ENCODE peak calls at places on chromosomes 4 and X, in four cellular contexts. F is lung, Y is ascending aorta, L is fibroblast of lung. Z is an unnamed sample. For H3K4me1, the result is how much of the 10 kb centered on the place peaks cover.

GRCh38 chr4:80172203-80172602 is 25.1 kb upstream of the PRDM8 start:
- DNase-seq in F (no peak), Y (no peak), L (no peak), Z (no peak)

GRCh38 chrX:140733766-140734342 is 24.3 kb downstream of the LINC00632 start:
- DNase-seq in F (no peak), Y (no peak), L (peak), Z (no peak)

GRCh38 chrX:21725916-21726315 is 32.0 kb downstream of the SMPX start:
- DNase-seq in F (no peak), Y (no peak), L (no peak), Z (no peak)

GRCh38 chr4:126004936-126005335 is 690.2 kb downstream of the FAT4 start:
- DNase-seq in F (no peak), Y (no peak), L (peak), Z (peak)

GRCh38 chr4:25805255-25805860 is 57.4 kb downstream of the SEL1L3 start:
- DNase-seq in F (no peak), Y (no peak), L (no peak), Z (no peak)

GRCh38 chr4:17932041-17932440 is 89.5 kb downstream of the LCORL start:
- DNase-seq in F (no peak), Y (no peak), L (no peak), Z (no peak)

GRCh38 chr4:70666369-70666768 is at the start of gene JCHAIN:
- DNase-seq in F (no peak), Y (no peak), L (peak), Z (no peak)

GRCh38 chrX:117096528-117096927 is 633.8 kb upstream of the CT83 start:
- DNase-seq in F (no peak), Y (no peak), L (no peak), Z (no peak)

GRCh38 chr4:85151786-85152185 is 185.3 kb upstream of the WDFY3 start:
- DNase-seq in F (no peak), Y (no peak), L (no peak), Z (no peak)

GRCh38 chr4:140049024-140049923 is 104.7 kb downstream of the MAML3 start:
- DNase-seq in F (no peak), Y (peak), L (peak), Z (no peak)

GRCh38 chr4:8862800-8863758 is 8.6 kb downstream of the HMX1 start:
- DNase-seq in F (no peak), Y (no peak), L (no peak), Z (no peak)

GRCh38 chrX:141641138-141641537 is 51.6 kb downstream of the SPANXA2 start:
- DNase-seq in F (no peak), Y (no peak), L (no peak), Z (no peak)

GRCh38 chrX:155179343-155179997 is 36.8 kb upstream of the VBP1 start:
- DNase-seq in F (no peak), Y (no peak), L (no peak), Z (no peak)

GRCh38 chr4:169383724-169384123 is 113.0 kb upstream of the SH3RF1 start:
- DNase-seq in F (no peak), Y (no peak), L (peak), Z (peak)

GRCh38 chr4:133151681-133152329 is 2.7 kb downstream of the PCDH10 start:
- DNase-seq in F (no peak), Y (no peak), L (peak), Z (no peak)

GRCh38 chr4:61277785-61278184 is 77.7 kb downstream of the ADGRL3 start:
- DNase-seq in F (no peak), Y (no peak), L (peak), Z (no peak)

GRCh38 chr4:110449947-110450346 is 26.0 kb upstream of the ENPEP start:
- DNase-seq in F (no peak), Y (no peak), L (no peak), Z (no peak)

GRCh38 chrX:30971761-30972603 is 82.9 kb upstream of the TAB3 start:
- DNase-seq in F (peak), Y (no peak), L (peak), Z (no peak)
- H3K4me3 ChIP-seq in F (no peak), Y (peak), L (peak), Z (no peak)

GRCh38 chrX:106009145-106009544 is 29.4 kb downstream of the SERPINA7 start:
- DNase-seq in F (no peak), Y (no peak), L (no peak), Z (no peak)
- H3K4me1 ChIP-seq in F (under half), Y (under half), L (under half), Z (under half)

GRCh38 chrX:5965406-5965805 is 263.3 kb downstream of the NLGN4X start:
- DNase-seq in F (no peak), Y (no peak), L (no peak), Z (no peak)
- H3K4me3 ChIP-seq in F (no peak), Y (no peak), L (no peak), Z (no peak)

GRCh38 chr4:153480704-153481103 is 14.5 kb downstream of the TMEM131L start:
- DNase-seq in F (no peak), Y (no peak), L (no peak), Z (no peak)
- H3K4me1 ChIP-seq in F (under half), Y (under half), L (under half), Z (under half)

GRCh38 chrX:133413218-133413925 is 1.9 kb downstream of the GPC4 start:
- DNase-seq in F (no peak), Y (no peak), L (no peak), Z (no peak)
- H3K4me3 ChIP-seq in F (peak), Y (peak), L (peak), Z (peak)

DNA sequence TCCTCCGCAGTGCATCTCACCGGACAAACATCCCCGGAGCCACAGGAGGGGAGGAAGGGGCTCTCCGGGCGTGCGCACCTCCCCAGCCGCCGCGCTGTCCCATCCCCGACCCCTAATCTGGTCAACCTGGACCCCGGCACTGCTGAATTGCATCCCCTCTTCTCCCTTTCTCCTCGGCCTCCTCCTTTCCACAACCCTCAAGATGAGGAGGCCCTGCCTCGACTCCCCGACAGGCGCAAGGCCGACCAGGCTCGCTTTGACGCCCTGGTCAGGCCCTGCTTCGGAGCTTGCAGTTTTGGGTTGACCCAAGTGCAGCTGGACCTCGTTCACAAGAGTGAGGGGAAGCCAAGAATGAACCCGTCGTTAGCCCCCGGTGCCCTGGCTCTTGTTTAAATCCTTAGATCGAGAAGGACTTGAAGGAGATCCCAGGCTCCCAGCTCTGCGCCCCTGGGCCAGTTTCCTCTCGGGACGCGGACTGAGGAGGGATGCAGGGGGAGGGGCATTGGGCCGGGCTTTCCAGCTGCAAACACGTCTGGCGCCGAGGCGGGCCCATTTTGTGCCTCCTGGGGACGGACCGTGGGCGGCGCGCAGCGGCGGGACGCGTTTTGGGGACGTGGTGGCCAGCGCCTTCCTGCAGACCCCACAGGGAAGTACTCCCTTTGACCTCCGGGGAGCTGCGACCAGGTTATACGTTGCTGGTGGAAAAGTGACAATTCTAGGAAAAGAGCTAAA is 2.5 kb downstream of the PDGFRA start:
- DNase-seq in F (no peak), Y (no peak), L (peak), Z (peak)
- H3K4me1 ChIP-seq in F (under half), Y (under half), L (under half), Z (under half)

GRCh38 chr4:10114607-10115006 is 2.0 kb downstream of the WDR1 start:
- DNase-seq in F (no peak), Y (no peak), L (no peak), Z (no peak)
- H3K4me3 ChIP-seq in F (no peak), Y (peak), L (peak), Z (peak)

GRCh38 chr4:3301450-3302163 is 8.8 kb downstream of the RGS12 start:
- DNase-seq in F (no peak), Y (no peak), L (no peak), Z (no peak)
- H3K4me1 ChIP-seq in F (under half), Y (under half), L (under half), Z (under half)

GRCh38 chrX:65821721-65822496 is 154.5 kb downstream of the MSN start:
- DNase-seq in F (no peak), Y (no peak), L (no peak), Z (no peak)
- H3K4me3 ChIP-seq in F (no peak), Y (peak), L (no peak), Z (no peak)

Z was measured in SJSA1.